ENCODE peak calls at places on chromosomes 4 and X, in nine cellular contexts. M, V, S, H, O, A, Z, T and Y are unnamed samples.

GRCh38 chr4:186019264-186019663 is 49.7 kb upstream of the TLR3 start:
- DNase-seq in M (no peak), V (no peak), S (no peak), H (no peak), O (no peak), A (no peak), Z (no peak), T (no peak), Y (peak; percentile 29)

GRCh38 chr4:151013944-151014343 is 1.1 kb downstream of the LRBA start:
- DNase-seq in M (no peak), V (no peak), S (no peak), H (no peak), O (no peak), A (no peak), Z (no peak), T (no peak), Y (no peak)

GRCh38 chr4:954211-955020 is 19.0 kb downstream of the DGKQ start:
- DNase-seq in M (no peak), V (no peak), S (no peak), H (no peak), O (no peak), A (no peak), Z (no peak), T (no peak), Y (no peak)

GRCh38 chr4:22071749-22072148 is 123.2 kb upstream of the KCNIP4 start:
- DNase-seq in M (no peak), V (no peak), S (no peak), H (no peak), O (no peak), A (no peak), Z (no peak), T (no peak), Y (no peak)

GRCh38 chr4:87932718-87933136 is 42.8 kb upstream of the SPP1 start:
- DNase-seq in M (no peak), V (no peak), S (no peak), H (no peak), O (no peak), A (no peak), Z (no peak), T (no peak), Y (no peak)

GRCh38 chrX:149490100-149490499 is 15.0 kb downstream of the IDS start:
- DNase-seq in M (no peak), V (no peak), S (no peak), H (no peak), O (no peak), A (no peak), Z (no peak), T (no peak), Y (no peak)

GRCh38 chr4:62548108-62548524 is 1348.0 kb downstream of the ADGRL3 start:
- DNase-seq in M (peak; percentile 81), V (no peak), S (no peak), H (no peak), O (no peak), A (no peak), Z (no peak), T (no peak), Y (no peak)

GRCh38 chrX:151970027-151970426 is 4.4 kb downstream of the GABRE start:
- DNase-seq in M (no peak), V (no peak), S (no peak), H (no peak), O (no peak), A (no peak), Z (no peak), T (no peak), Y (no peak)

GRCh38 chrX:153725832-153726285 is 1.2 kb downstream of the ABCD1 start:
- DNase-seq in M (no peak), V (no peak), S (no peak), H (no peak), O (no peak), A (no peak), Z (no peak), T (no peak), Y (no peak)

GRCh38 chrX:78945186-78945912 is at the start of gene P2RY10:
- DNase-seq in M (no peak), V (no peak), S (peak; percentile 16), H (no peak), O (no peak), A (no peak), Z (no peak), T (no peak), Y (no peak)

GRCh38 chr4:176545886-176546285 is 226.1 kb downstream of the SPCS3 start:
- DNase-seq in M (no peak), V (no peak), S (no peak), H (no peak), O (no peak), A (no peak), Z (no peak), T (no peak), Y (no peak)

GRCh38 chr4:52788806-52789205 is 37.6 kb upstream of the ERVMER34-1 start:
- DNase-seq in M (no peak), V (no peak), S (no peak), H (no peak), O (no peak), A (no peak), Z (no peak), T (no peak), Y (no peak)

GRCh38 chr4:3302786-3303444 is 10.1 kb downstream of the RGS12 start:
- DNase-seq in M (no peak), V (no peak), S (no peak), H (no peak), O (no peak), A (no peak), Z (no peak), T (no peak), Y (no peak)

GRCh38 chr4:163367651-163368050 is 24.0 kb downstream of the NPY5R start:
- DNase-seq in M (no peak), V (no peak), S (no peak), H (no peak), O (no peak), A (no peak), Z (no peak), T (no peak), Y (no peak)

GRCh38 chr4:30256105-30256828 is 463.9 kb upstream of the PCDH7 start:
- DNase-seq in M (no peak), V (no peak), S (no peak), H (no peak), O (no peak), A (no peak), Z (no peak), T (no peak), Y (no peak)

GRCh38 chr4:189802884-189803283 is 137.8 kb upstream of the FRG1 start:
- DNase-seq in M (no peak), V (no peak), S (no peak), H (no peak), O (no peak), A (no peak), Z (no peak), T (no peak), Y (no peak)

GRCh38 chr4:101306225-101306624 is 41.1 kb downstream of the PPP3CA start:
- DNase-seq in M (no peak), V (no peak), S (peak; percentile 20), H (no peak), O (no peak), A (no peak), Z (no peak), T (no peak), Y (no peak)

GRCh38 chrX:109049903-109050302 is 313.5 kb upstream of the IRS4 start:
- DNase-seq in M (no peak), V (no peak), S (no peak), H (no peak), O (no peak), A (no peak), Z (no peak), T (no peak), Y (no peak)

GRCh38 chrX:48083212-48083611 is 11.8 kb upstream of the ZNF630 start:
- DNase-seq in M (peak; percentile 62), V (no peak), S (peak; percentile 45), H (no peak), O (peak; percentile 68), A (peak; percentile 17), Z (no peak), T (peak; percentile 25), Y (no peak)

GRCh38 chr4:138870739-138871633 is 144.6 kb upstream of the NOCT start:
- DNase-seq in M (peak; percentile 74), V (no peak), S (peak; percentile 30), H (peak; percentile 86), O (peak; percentile 77), A (peak; percentile 43), Z (peak; percentile 60), T (peak; percentile 62), Y (no peak)

GRCh38 chr4:142883433-142883832 is 37.3 kb upstream of the INPP4B start:
- DNase-seq in M (no peak), V (no peak), S (no peak), H (no peak), O (peak; percentile 39), A (no peak), Z (no peak), T (no peak), Y (no peak)

GRCh38 chrX:78119521-78120227 is 15.6 kb downstream of the PGK1 start:
- DNase-seq in M (no peak), V (no peak), S (no peak), H (no peak), O (peak; percentile 13), A (no peak), Z (no peak), T (no peak), Y (no peak)

GRCh38 chr4:33381806-33382205 is 2661.6 kb downstream of the PCDH7 start:
- DNase-seq in M (no peak), V (no peak), S (no peak), H (peak; percentile 13), O (no peak), A (no peak), Z (no peak), T (no peak), Y (no peak)

GRCh38 chr4:143882892-143883291 is 22.5 kb downstream of the GYPE start:
- DNase-seq in M (no peak), V (no peak), S (no peak), H (no peak), O (no peak), A (no peak), Z (no peak), T (no peak), Y (no peak)

GRCh38 chr4:1199556-1200331 is 27.4 kb upstream of the SPON2 start:
- DNase-seq in M (peak; percentile 54), V (no peak), S (no peak), H (no peak), O (peak; percentile 26), A (no peak), Z (no peak), T (no peak), Y (no peak)